ENCODE peak calls at places on chromosome 9, in ten cellular contexts. E, B, W, A, F, Y, S, I, P and V are unnamed samples.
A peak's percentile ranks its signal among the peaks of the same experiment; 100 is the strongest.

GRCh38 chr9:134307674-134308638 is 18.3 kb upstream of the RXRA start:
- DNase-seq in E (no peak), B (no peak), W (no peak), A (no peak), F (peak; percentile 0), Y (no peak), S (no peak), I (no peak), P (no peak), V (no peak)

GRCh38 chr9:81462759-81463158 is 226.6 kb downstream of the TLE1 start:
- DNase-seq in E (no peak), B (no peak), W (no peak), A (no peak), F (no peak), Y (no peak), S (no peak), I (no peak), P (no peak), V (no peak)

GRCh38 chr9:4665357-4665756 is 923 bp downstream of the SPATA6L start:
- DNase-seq in E (no peak), B (no peak), W (peak; percentile 40), A (no peak), F (no peak), Y (no peak), S (peak; percentile 24), I (no peak), P (no peak), V (no peak)

GRCh38 chr9:126009047-126009446 is 261.9 kb downstream of the PBX3 start:
- DNase-seq in E (no peak), B (no peak), W (peak; percentile 7), A (no peak), F (no peak), Y (no peak), S (no peak), I (no peak), P (no peak), V (no peak)

GRCh38 chr9:1738511-1739100 is 276.5 kb upstream of the SMARCA2 start:
- DNase-seq in E (no peak), B (no peak), W (no peak), A (no peak), F (no peak), Y (no peak), S (no peak), I (no peak), P (no peak), V (no peak)

GRCh38 chr9:134962998-134963364 is 45.3 kb upstream of the FCN1 start:
- DNase-seq in E (no peak), B (no peak), W (no peak), A (no peak), F (no peak), Y (no peak), S (no peak), I (no peak), P (no peak), V (no peak)

GRCh38 chr9:72203205-72203803 is 54.1 kb downstream of the GDA start:
- DNase-seq in E (no peak), B (no peak), W (peak; percentile 58), A (peak; percentile 39), F (peak; percentile 15), Y (peak; percentile 15), S (peak; percentile 23), I (no peak), P (no peak), V (no peak)

GRCh38 chr9:125145425-125145824 is 2.1 kb upstream of the SCAI start:
- DNase-seq in E (no peak), B (no peak), W (peak; percentile 31), A (no peak), F (no peak), Y (no peak), S (no peak), I (no peak), P (no peak), V (no peak)

GRCh38 chr9:88322906-88323566 is 65.2 kb upstream of the SPIN1 start:
- DNase-seq in E (no peak), B (peak; percentile 10), W (peak; percentile 63), A (no peak), F (no peak), Y (no peak), S (no peak), I (no peak), P (peak; percentile 68), V (no peak)

GRCh38 chr9:86644315-86645034 is 290.3 kb upstream of the TUT7 start:
- DNase-seq in E (no peak), B (no peak), W (no peak), A (no peak), F (no peak), Y (no peak), S (no peak), I (no peak), P (no peak), V (peak; percentile 26)

GRCh38 chr9:98854206-98854756 is 46.8 kb downstream of the GALNT12 start:
- DNase-seq in E (no peak), B (no peak), W (no peak), A (no peak), F (no peak), Y (no peak), S (no peak), I (no peak), P (no peak), V (no peak)

GRCh38 chr9:78238061-78239038 is 2.5 kb downstream of the CEP78 start:
- DNase-seq in E (no peak), B (no peak), W (no peak), A (no peak), F (no peak), Y (no peak), S (no peak), I (no peak), P (no peak), V (no peak)

GRCh38 chr9:112299514-112299913 is 33.9 kb downstream of the PTBP3 start:
- DNase-seq in E (no peak), B (no peak), W (peak; percentile 44), A (no peak), F (no peak), Y (no peak), S (no peak), I (no peak), P (no peak), V (no peak)